ENCODE peak calls at places on chromosomes 5 and 9, in four cellular contexts. F is progenitor cell of endocrine pancreas, N is NCI-H460, C is fibroblast of pulmonary artery. J is an unnamed sample.

GRCh38 chr9:121498487-121499176 is 1.0 kb downstream of the GGTA1 start:
- DNase-seq in C (peak), N (no peak), F (no peak), J (no peak)

GRCh38 chr9:36151306-36152210 is 15.0 kb downstream of the GLIPR2 start:
- DNase-seq in F (no peak), C (peak), N (no peak), J (no peak)

GRCh38 chr5:12023614-12024241 is 119.5 kb upstream of the CTNND2 start:
- DNase-seq in C (peak), F (no peak), N (peak), J (peak)

GRCh38 chr5:67528953-67529352 is 332.4 kb upstream of the CD180 start:
- DNase-seq in N (no peak), F (no peak), C (no peak), J (no peak)

GRCh38 chr5:72214168-72214567 is 105.9 kb downstream of the MRPS27 start:
- DNase-seq in F (no peak), C (no peak), N (no peak), J (no peak)

GRCh38 chr9:113636693-113637092 is 173.2 kb downstream of the RGS3 start:
- DNase-seq in F (no peak), C (no peak), N (no peak), J (no peak)

GRCh38 chr9:105232207-105232606 is 12.2 kb upstream of the SLC44A1 start:
- DNase-seq in C (no peak), F (no peak), N (no peak), J (no peak)

GRCh38 chr5:15966651-15967050 is 212.9 kb downstream of the MARCHF11 start:
- DNase-seq in C (peak), N (no peak), F (no peak), J (no peak)

GRCh38 chr9:3751125-3751758 is 225.4 kb upstream of the RFX3 start:
- DNase-seq in C (peak), N (no peak), F (no peak), J (no peak)